ENCODE peak calls at places on chromosomes 4 and X, in six cellular contexts. A, F, Q, C, L and S are unnamed samples.
A peak's percentile ranks its signal among the peaks of the same experiment; 100 is the strongest.

GRCh38 chr4:2832309-2832980 is 11.2 kb upstream of the ADD1 start:
- DNase-seq in A (no peak), F (no peak), Q (no peak), C (no peak), L (no peak), S (no peak)

GRCh38 chr4:55503164-55503563 is 43.5 kb downstream of the CLOCK start:
- DNase-seq in A (peak; percentile 78), F (peak; percentile 77), Q (peak; percentile 83), C (peak; percentile 85), L (no peak), S (peak; percentile 68)

GRCh38 chr4:3830774-3831528 is 64.8 kb downstream of the ADRA2C start:
- DNase-seq in A (no peak), F (no peak), Q (no peak), C (no peak), L (no peak), S (no peak)

GRCh38 chr4:137519406-137519805 is 12.9 kb downstream of the PCDH18 start:
- DNase-seq in A (peak; percentile 77), F (peak; percentile 66), Q (peak; percentile 79), C (peak; percentile 65), L (no peak), S (no peak)

GRCh38 chr4:104575293-104575692 is 80.6 kb upstream of the CXXC4 start:
- DNase-seq in A (no peak), F (no peak), Q (no peak), C (no peak), L (peak; percentile 64), S (no peak)

GRCh38 chr4:72567821-72568620 is 1.0 kb downstream of the ADAMTS3 start:
- DNase-seq in A (peak; percentile 93), F (peak; percentile 78), Q (peak; percentile 83), C (peak; percentile 96), L (peak; percentile 87), S (peak; percentile 68)

GRCh38 chr4:35943606-35944005 is 300.7 kb downstream of the ARAP2 start:
- DNase-seq in A (no peak), F (no peak), Q (no peak), C (no peak), L (no peak), S (no peak)

GRCh38 chrX:30821116-30821515 is 67.9 kb downstream of the TAB3 start:
- DNase-seq in A (no peak), F (peak; percentile 28), Q (no peak), C (peak; percentile 5), L (no peak), S (no peak)

GRCh38 chr4:4248885-4249203 is 821 bp upstream of the TMEM128 start:
- DNase-seq in A (no peak), F (no peak), Q (peak; percentile 30), C (no peak), L (no peak), S (no peak)

GRCh38 chrX:153830632-153831434 is 489 bp upstream of the PDZD4 start:
- DNase-seq in A (no peak), F (no peak), Q (no peak), C (no peak), L (no peak), S (no peak)

GRCh38 chr4:108166441-108167315 is 2.1 kb downstream of the LEF1 start:
- DNase-seq in A (peak; percentile 33), F (no peak), Q (peak; percentile 26), C (peak; percentile 16), L (no peak), S (no peak)

GRCh38 chr4:2535386-2536192 is 858 bp upstream of the FAM193A start:
- DNase-seq in A (peak; percentile 36), F (peak; percentile 30), Q (peak; percentile 26), C (no peak), L (peak; percentile 55), S (peak; percentile 37)

GRCh38 chr4:176404591-176404990 is 84.8 kb downstream of the SPCS3 start:
- DNase-seq in A (peak; percentile 70), F (peak; percentile 80), Q (peak; percentile 81), C (peak; percentile 64), L (no peak), S (peak; percentile 30)

GRCh38 chr4:148444296-148445070 is 2.3 kb upstream of the NR3C2 start:
- DNase-seq in A (peak; percentile 9), F (no peak), Q (no peak), C (peak; percentile 22), L (peak; percentile 39), S (no peak)

GRCh38 chrX:129653181-129653984 is 1.4 kb downstream of the APLN start:
- DNase-seq in A (no peak), F (no peak), Q (no peak), C (no peak), L (no peak), S (no peak)

GRCh38 chrX:129658429-129658828 is 3.7 kb upstream of the APLN start:
- DNase-seq in A (no peak), F (no peak), Q (no peak), C (no peak), L (no peak), S (no peak)

GRCh38 chrX:129654652-129655546 is at the start of gene APLN:
- DNase-seq in A (peak; percentile 46), F (peak; percentile 48), Q (peak; percentile 34), C (peak; percentile 45), L (no peak), S (peak; percentile 14)

GRCh38 chrX:129653985-129654651 is 638 bp downstream of the APLN start:
- DNase-seq in A (peak; percentile 29), F (no peak), Q (no peak), C (peak; percentile 35), L (no peak), S (no peak)

DNA sequence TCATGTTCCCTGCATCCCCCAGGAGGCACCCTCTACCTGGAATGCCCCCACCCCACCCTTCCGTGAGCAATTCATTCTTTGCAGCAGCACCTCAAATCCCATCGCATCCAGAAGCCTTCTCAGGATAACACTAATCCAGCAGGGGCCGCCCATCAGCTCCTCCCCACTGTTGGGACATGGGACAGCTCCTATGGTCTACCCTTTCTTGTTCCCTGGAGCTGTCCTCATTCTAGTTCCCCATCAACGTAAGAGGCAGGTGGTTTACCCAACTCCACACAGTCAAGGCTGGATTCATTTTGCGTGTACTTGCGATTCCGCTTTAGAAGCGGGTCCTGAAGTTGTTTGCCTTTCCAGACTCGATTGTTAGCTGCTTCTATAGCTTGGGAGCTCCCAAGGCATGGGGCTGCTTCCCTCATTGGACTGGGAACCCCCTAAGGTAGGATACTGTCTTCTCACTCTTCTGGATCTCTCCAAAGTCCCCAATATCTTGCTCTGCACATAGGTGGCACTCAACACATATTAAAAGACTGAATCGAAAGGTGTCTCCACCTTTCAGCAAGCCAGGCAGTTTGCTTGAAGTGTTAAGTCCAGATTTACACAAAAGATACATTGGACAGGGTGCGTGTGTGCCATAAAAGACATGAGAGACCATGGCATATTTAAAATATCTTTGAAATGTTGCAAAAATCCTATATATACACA is 942 bp upstream of the APLN start:
- DNase-seq in A (no peak), F (peak; percentile 40), Q (no peak), C (peak; percentile 56), L (no peak), S (no peak)
- H3K4me3 ChIP-seq in A (no peak overlapping the region), F (no peak overlapping the region), Q (no peak overlapping the region), C (no peak overlapping the region), L (no peak overlapping the region), S (no peak overlapping the region)

GRCh38 chrX:16807976-16808542 is 21.8 kb downstream of the TXLNG start:
- DNase-seq in A (peak; percentile 33), F (peak; percentile 52), Q (peak; percentile 80), C (peak; percentile 54), L (no peak), S (peak; percentile 94)

GRCh38 chrX:16804923-16805464 is 18.7 kb downstream of the TXLNG start:
- DNase-seq in A (no peak), F (no peak), Q (no peak), C (no peak), L (no peak), S (no peak)

GRCh38 chrX:16807548-16807947 is 21.3 kb downstream of the TXLNG start:
- DNase-seq in A (peak; percentile 11), F (no peak), Q (peak; percentile 50), C (no peak), L (no peak), S (peak; percentile 53)
- TF ChIP-seq CTCF in A (no peak), F (no peak), Q (peak; percentile 45), C (no peak), L (no peak), S (peak; percentile 59)

DNA sequence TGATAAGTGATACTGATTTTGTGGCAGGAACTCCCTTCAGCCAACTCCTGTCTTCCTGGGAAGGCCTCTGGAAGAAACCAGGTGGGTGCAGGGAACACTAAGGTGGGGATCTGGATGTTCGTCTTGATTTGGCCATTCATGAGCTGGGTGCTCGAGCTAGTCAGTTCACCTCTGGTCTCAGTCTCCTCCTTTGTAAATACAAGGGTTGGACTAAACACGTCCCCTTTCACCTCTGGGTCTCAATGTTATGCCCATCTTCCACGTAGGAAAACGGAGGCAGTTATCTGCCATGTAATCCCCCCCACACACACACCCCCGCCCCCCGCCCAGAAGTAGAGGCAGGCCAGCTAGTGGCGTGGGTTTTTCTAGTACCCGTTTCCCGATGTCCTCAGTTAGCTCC is 4.1 kb upstream of the RS1 start:
- DNase-seq in A (no peak), F (no peak), Q (no peak), C (no peak), L (no peak), S (no peak)
- H3K4me3 ChIP-seq in A (no peak overlapping the region), F (no peak overlapping the region), Q (no peak overlapping the region), C (no peak overlapping the region), L (no peak overlapping the region), S (no peak overlapping the region)

DNA sequence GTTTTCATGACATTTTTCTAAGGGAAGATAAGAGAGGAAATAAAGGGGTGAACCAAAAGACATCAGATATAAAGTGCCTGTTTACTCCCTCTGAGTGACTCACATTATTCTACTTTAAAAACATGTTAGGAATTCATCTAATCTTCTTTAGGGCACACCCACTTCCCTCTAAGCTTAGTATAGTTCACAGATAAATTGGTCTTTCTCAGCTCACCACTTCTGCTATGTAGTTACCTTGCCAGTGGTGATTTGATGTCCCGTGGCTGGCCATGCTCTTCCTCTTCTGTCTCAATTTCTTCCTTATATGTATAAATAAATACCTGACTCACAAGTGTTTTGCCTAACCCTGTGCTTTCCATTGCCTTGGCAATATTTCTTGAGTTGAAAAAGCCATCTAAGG is 96.8 kb downstream of the PDLIM5 start:
- DNase-seq in A (peak; percentile 96), F (peak; percentile 94), Q (peak; percentile 47), C (peak; percentile 86), L (no peak), S (peak; percentile 77)
- TF ChIP-seq CTCF in A (no peak), F (no peak), Q (no peak), C (no peak), L (no peak), S (no peak)